ENCODE peak calls at places on chromosomes 2 and 18, in six cellular contexts. W is A549; B is non-pigmented ciliary epithelial cell; Z is stimulated activated CD4-positive, alpha-beta T cell treated with anti-CD3 and anti-CD28 coated beads, TNF-alpha, amount 100 ng/mL, for 4 hours; K is H54; M is activated CD4-positive, alpha-beta T cell treated with anti-CD3 and anti-CD28 coated beads, Interleukin-2, amount 50 U/mL, for 24 hours. P is an unnamed sample.
A peak's percentile ranks its signal among the peaks of the same experiment; 100 is the strongest.

GRCh38 chr2:118443596-118443995 is 355.3 kb downstream of the INSIG2 start:
- DNase-seq in K (no peak), W (peak; percentile 37), Z (no peak), M (no peak), B (peak; percentile 51), P (no peak)

GRCh38 chr2:30078521-30078920 is 68.3 kb upstream of the YPEL5 start:
- DNase-seq in W (no peak), M (no peak), K (no peak), Z (no peak), B (no peak), P (no peak)

GRCh38 chr18:36850527-36851201 is 21.7 kb downstream of the KIAA1328 start:
- DNase-seq in Z (no peak), W (peak; percentile 50), M (no peak), B (peak; percentile 91), K (no peak), P (peak; percentile 15)

GRCh38 chr18:62751341-62751821 is 36.0 kb downstream of the PHLPP1 start:
- DNase-seq in W (no peak), K (no peak), Z (no peak), B (no peak), M (no peak), P (no peak)

GRCh38 chr18:12038082-12038660 is 55.5 kb upstream of the ANKRD62 start:
- DNase-seq in K (no peak), M (peak; percentile 16), B (no peak), W (no peak), Z (no peak), P (no peak)

GRCh38 chr2:74849228-74849892 is 15.4 kb downstream of the HK2 start:
- DNase-seq in Z (no peak), M (no peak), B (no peak), K (no peak), W (no peak), P (no peak)

GRCh38 chr2:47086054-47086471 is 69.0 kb downstream of the STPG4 start:
- DNase-seq in Z (no peak), M (no peak), K (no peak), B (no peak), W (no peak), P (no peak)

GRCh38 chr2:233463586-233463985 is 103.0 kb downstream of the USP40 start:
- DNase-seq in M (no peak), W (no peak), Z (no peak), B (no peak), K (no peak), P (no peak)

GRCh38 chr2:39663187-39663930 is 2.4 kb upstream of the TMEM178A start:
- DNase-seq in B (no peak), M (no peak), W (no peak), K (no peak), Z (no peak), P (no peak)

GRCh38 chr18:74399225-74399887 is 57.8 kb downstream of the DIPK1C start:
- DNase-seq in M (no peak), Z (no peak), B (no peak), W (no peak), K (no peak), P (no peak)

GRCh38 chr2:238101891-238102841 is 2.0 kb downstream of the ESPNL start:
- DNase-seq in W (no peak), K (no peak), M (no peak), B (no peak), Z (no peak), P (no peak)

GRCh38 chr2:46164581-46165301 is 132.5 kb upstream of the EPAS1 start:
- DNase-seq in B (peak; percentile 83), W (peak; percentile 88), Z (no peak), K (peak; percentile 81), M (no peak), P (peak; percentile 91)

GRCh38 chr2:226800941-226801784 is 1.5 kb upstream of the IRS1 start:
- DNase-seq in W (peak; percentile 91), K (peak; percentile 90), B (no peak), M (peak; percentile 74), Z (peak; percentile 64), P (no peak)

GRCh38 chr2:65228249-65228750 is 669 bp downstream of the ACTR2 start:
- DNase-seq in M (peak; percentile 17), Z (peak; percentile 9), B (no peak), W (no peak), K (no peak), P (peak; percentile 27)

GRCh38 chr2:223528036-223528435 is 74.1 kb downstream of the SCG2 start:
- DNase-seq in M (no peak), B (peak; percentile 49), W (no peak), K (no peak), Z (no peak), P (no peak)

GRCh38 chr2:109222825-109223471 is 93.9 kb downstream of the SH3RF3 start:
- DNase-seq in W (no peak), K (no peak), Z (no peak), M (no peak), B (no peak), P (no peak)

GRCh38 chr2:128448331-128449225 is 129.9 kb upstream of the HS6ST1 start:
- DNase-seq in W (no peak), K (no peak), Z (no peak), B (no peak), M (no peak), P (no peak)

GRCh38 chr2:120861576-120862191 is 126.0 kb downstream of the GLI2 start:
- DNase-seq in K (no peak), B (no peak), M (no peak), Z (no peak), W (no peak), P (no peak)

GRCh38 chr2:231127936-231128335 is 3.1 kb upstream of the HTR2B start:
- DNase-seq in W (no peak), K (no peak), Z (no peak), B (no peak), M (no peak), P (no peak)

GRCh38 chr2:101012706-101013181 is 10.7 kb downstream of the RPL31 start:
- DNase-seq in K (no peak), B (no peak), M (peak; percentile 30), W (peak; percentile 52), Z (peak; percentile 18), P (peak; percentile 29)